ENCODE peak calls at places on chromosomes 13 and 19, in six cellular contexts. P is HCT116, E is left ventricle myocardium inferior, H is fibroblast of lung, G is fibroblast of mammary gland, N is endothelial cell. V is an unnamed sample.

GRCh38 chr13:88592105-88592504 is 920.9 kb downstream of the SLITRK5 start:
- DNase-seq in E (no peak), H (no peak), G (no peak), N (no peak), P (no peak), V (no peak)

GRCh38 chr13:112131740-112132113 is 64.8 kb downstream of the SOX1 start:
- DNase-seq in P (no peak), E (no peak), H (no peak), N (no peak), G (no peak), V (no peak)

GRCh38 chr19:7418575-7418974 is 69.8 kb downstream of the ARHGEF18 start:
- DNase-seq in H (no peak), E (no peak), N (no peak), P (no peak), G (no peak), V (no peak)

GRCh38 chr19:51552996-51553725 is 17.9 kb upstream of the ZNF175 start:
- DNase-seq in N (peak), E (peak), G (peak), P (peak), H (peak), V (peak)

GRCh38 chr19:4328243-4328990 is 10.2 kb downstream of the STAP2 start:
- DNase-seq in N (peak), H (peak), E (peak), G (peak), P (peak), V (peak)

GRCh38 chr13:30744056-30744684 is 8.8 kb downstream of the ALOX5AP start:
- DNase-seq in E (no peak), G (peak), P (peak), N (no peak), H (peak), V (no peak)

GRCh38 chr13:44575741-44576395 is at the start of gene TSC22D1:
- DNase-seq in G (peak), H (peak), E (peak), N (peak), P (no peak), V (no peak)

GRCh38 chr13:31154939-31155338 is 6.8 kb downstream of the HSPH1 start:
- DNase-seq in E (no peak), G (no peak), H (no peak), P (no peak), N (no peak), V (no peak)

DNA sequence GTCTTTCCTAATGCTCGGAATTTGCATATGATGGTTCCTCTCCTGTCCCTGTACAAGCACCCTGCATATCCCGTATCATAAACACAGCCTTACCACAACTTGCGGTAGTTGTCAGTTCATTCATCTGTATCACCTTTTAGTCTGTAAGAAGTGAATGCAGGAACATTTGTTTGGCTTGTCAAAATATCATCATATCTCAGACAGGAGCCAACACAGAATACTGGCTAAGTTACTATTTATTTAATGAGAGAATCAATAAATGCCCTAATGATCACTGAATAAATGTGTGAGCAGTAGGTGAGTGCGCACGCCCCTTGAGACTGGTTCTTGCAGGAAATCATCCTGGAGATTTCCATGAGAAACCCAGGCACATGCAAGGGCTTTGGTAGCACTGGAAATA is 182.8 kb downstream of the MYO16 start:
- DNase-seq in E (no peak), H (no peak), N (no peak), P (no peak), G (no peak), V (no peak)
- TF ChIP-seq CTCF in E (no peak), H (no peak), N (no peak), P (no peak), G (no peak), V (no peak)

DNA sequence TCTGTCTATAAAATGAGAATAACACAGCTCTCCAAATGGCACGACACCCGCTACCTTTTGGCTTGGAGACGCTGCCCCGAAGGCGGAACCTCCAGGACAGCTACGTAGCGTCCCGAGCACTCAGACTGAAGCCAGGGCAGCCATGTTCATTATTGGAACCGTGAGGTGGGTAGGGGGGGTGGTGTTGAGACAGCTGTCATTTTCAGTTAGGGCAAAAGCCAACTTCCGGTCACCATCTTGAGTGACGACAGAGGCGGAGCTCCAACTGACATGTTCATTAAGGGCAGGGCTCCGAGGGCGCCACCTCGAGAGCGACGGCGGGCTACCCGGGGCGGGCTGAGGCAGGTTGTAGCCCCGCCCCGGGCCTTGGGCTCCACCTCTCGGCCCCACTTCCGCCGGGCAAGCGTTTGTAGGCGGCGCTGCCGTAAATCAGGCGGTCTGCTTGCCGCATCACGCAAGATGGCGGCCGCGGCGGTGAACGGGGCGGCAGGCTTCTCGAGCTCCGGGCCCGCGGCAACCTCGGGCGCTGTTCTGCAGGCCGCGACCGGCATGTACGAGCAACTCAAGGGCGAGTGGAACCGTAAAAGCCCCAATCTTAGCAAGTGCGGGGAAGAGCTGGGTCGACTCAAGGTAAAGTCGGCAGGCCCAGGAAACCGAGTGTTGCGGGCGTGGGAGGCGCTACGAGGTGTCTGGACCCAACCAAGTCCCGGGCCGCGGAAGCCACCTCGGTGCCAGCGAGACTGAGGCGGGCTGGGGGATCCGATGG is at the start of gene PSMD8:
- DNase-seq in N (peak), E (peak), P (peak), H (peak), G (peak), V (peak)
- TF ChIP-seq CTCF in N (no peak), E (peak), P (no peak), H (no peak), G (no peak), V (peak)

GRCh38 chr19:15256708-15257331 is 24.6 kb upstream of the EPHX3 start:
- DNase-seq in E (no peak), G (no peak), P (no peak), N (no peak), H (no peak), V (no peak)
- TF ChIP-seq CTCF in E (no peak), G (no peak), P (no peak), N (no peak), H (no peak), V (no peak)

DNA sequence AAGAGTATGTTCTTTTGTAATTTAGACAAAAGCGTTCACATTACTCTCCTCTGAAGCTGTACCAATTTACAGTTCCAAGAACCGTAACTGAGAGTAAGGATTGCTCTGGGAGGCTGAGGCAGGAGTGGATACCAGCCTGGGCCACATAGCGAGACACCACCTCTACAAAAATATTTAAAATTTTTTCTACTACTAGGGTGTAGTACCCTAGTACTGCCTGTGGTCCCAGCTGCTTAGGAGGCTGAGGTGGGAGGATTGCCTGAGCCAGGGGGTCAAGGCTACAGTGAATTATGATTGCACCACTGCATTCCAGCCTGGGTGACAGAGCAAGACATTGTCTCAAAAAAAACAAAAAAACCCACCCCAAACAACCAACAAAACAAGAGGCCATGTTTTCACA is 12.1 kb upstream of the CYP2A6 start:
- DNase-seq in N (no peak), P (no peak), G (no peak), H (no peak), E (no peak), V (no peak)
- TF ChIP-seq CTCF in N (no peak), P (peak), G (no peak), H (no peak), E (no peak), V (no peak)

DNA sequence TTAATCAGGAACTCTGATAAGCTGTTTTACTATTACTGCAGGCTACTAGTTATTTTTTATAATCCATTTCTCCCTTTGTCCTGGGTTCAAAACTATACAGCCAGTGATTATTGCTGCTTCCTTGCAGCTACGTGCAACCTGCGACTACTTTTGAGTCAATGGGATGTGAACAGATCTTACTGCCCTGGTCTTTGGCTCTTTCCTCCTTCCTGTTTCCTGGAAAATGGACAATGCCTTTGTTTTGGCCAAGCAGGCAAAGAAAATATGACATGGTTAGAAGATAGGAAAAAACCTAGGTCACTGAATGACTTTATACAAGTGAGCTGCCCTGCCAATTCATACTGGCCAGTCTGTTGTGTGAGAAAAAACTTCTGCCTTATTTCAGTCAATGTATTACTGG is 201.2 kb upstream of the KLF12 start:
- DNase-seq in P (no peak), H (no peak), G (no peak), N (no peak), E (no peak), V (no peak)
- TF ChIP-seq CTCF in P (no peak), H (no peak), G (no peak), N (no peak), E (no peak), V (no peak)

DNA sequence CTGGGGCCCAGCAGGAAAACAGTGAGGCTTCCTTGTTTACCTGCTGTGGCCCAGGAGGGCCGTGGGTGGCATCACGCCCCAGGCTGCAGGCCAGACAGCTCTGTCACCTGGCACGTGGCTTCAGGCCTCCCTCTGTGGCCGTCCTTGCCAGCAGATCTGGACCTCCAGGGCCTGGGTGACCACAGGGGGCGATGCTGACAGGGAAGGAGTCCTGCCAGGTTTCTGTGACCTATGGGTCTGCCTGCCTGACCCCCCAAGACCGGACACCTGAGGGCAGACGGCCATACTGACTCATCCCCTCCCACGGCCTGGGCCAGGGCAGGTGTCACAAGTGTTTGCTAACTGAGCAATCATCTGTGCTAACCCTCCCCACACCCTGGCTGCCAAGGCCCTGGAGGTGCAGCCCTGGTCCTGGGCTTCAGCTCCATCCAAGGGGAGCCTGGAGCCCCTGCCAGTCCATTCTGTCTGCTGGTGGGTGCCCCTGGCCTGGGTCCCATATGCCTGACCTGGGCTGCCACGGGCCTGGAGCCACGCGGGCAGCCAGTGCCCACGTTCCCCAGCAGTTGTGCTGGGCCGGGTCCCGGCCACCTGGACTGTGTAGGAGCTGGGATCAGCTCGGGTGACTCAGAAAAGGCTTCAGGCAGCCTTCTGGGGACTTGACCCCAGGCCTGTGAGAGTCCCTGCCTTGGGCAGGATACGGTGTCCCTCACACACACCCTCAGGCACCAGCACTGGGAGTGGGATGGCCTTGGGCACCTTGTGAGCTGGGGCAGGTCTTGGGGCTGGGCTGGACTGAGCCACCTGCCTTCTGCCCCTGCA is 3.7 kb downstream of the CDC34 start:
- DNase-seq in E (no peak), P (no peak), H (no peak), G (peak), N (no peak), V (no peak)
- TF ChIP-seq CTCF in E (no peak), P (peak), H (no peak), G (no peak), N (no peak), V (no peak)

GRCh38 chr19:10422846-10423245 is 2.5 kb downstream of the PDE4A start:
- DNase-seq in E (no peak), H (no peak), G (no peak), N (no peak), P (no peak), V (no peak)

GRCh38 chr19:10420444-10421239 is at the start of gene PDE4A:
- DNase-seq in G (no peak), H (peak), E (no peak), P (no peak), N (peak), V (no peak)

GRCh38 chr19:10421981-10422461 is 1.7 kb downstream of the PDE4A start:
- DNase-seq in G (no peak), N (no peak), P (no peak), H (no peak), E (no peak), V (no peak)

GRCh38 chr19:10419646-10420443 is 493 bp upstream of the PDE4A start:
- DNase-seq in G (peak), H (peak), P (peak), N (peak), E (no peak), V (peak)

GRCh38 chr19:10421240-10421948 is 1.1 kb downstream of the PDE4A start:
- DNase-seq in H (no peak), G (no peak), E (no peak), N (no peak), P (no peak), V (no peak)
- TF ChIP-seq CTCF in H (no peak), G (no peak), E (no peak), N (no peak), P (peak), V (no peak)

DNA sequence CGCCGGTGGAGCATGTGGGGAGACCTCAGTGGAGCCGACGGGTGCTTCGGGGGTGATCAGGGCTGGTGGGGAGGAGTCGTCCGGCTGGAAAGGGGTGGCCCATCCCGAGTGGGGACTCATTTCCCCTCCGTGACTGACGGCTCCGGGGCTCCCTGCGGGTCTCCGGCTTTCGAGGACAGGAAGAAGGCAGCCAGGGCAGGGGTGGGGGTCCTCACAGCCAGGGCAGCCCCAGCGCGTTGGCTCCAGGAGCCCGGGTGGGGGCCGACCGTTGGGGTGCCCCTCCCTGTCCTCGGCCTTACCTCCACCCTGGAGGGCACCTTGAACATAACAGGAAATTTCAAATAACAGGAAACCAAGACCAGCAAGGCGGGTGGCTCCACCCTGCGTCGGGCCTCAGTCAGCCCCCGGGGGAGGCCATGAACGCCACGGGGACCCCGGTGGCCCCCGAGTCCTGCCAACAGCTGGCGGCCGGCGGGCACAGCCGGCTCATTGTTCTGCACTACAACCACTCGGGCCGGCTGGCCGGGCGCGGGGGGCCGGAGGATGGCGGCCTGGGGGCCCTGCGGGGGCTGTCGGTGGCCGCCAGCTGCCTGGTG is at the start of gene S1PR4:
- DNase-seq in G (no peak), H (no peak), E (no peak), P (no peak), N (no peak), V (no peak)
- TF ChIP-seq CTCF in G (no peak), H (no peak), E (no peak), P (no peak), N (no peak), V (no peak)

GRCh38 chr19:42857544-42857867 is 22.0 kb downstream of the PSG1 start:
- DNase-seq in H (no peak), P (no peak), G (no peak), E (no peak), N (no peak), V (no peak)
- TF ChIP-seq CTCF in H (no peak), P (peak), G (no peak), E (no peak), N (peak), V (no peak)

V was measured in HFF-Myc.